ENCODE peak calls at places on chromosome 1, in five cellular contexts. U, I, Y, X and E are unnamed samples. For H3K4me1, the result is how much of the 10 kb centered on the place peaks cover.

GRCh38 chr1:84107955-84108354 is 36.1 kb upstream of the PRKACB start:
- DNase-seq in U (no peak), I (no peak), Y (no peak), X (no peak), E (no peak)

GRCh38 chr1:77876884-77877283 is 11.5 kb upstream of the NEXN start:
- DNase-seq in U (no peak), I (no peak), Y (no peak), X (peak), E (no peak)

GRCh38 chr1:234911787-234912186 is 216.8 kb downstream of the TOMM20 start:
- DNase-seq in U (no peak), I (no peak), Y (no peak), X (no peak), E (no peak)

GRCh38 chr1:2396059-2396458 is 4.4 kb downstream of the RER1 start:
- DNase-seq in U (no peak), I (no peak), Y (no peak), X (no peak), E (no peak)

GRCh38 chr1:109904105-109904817 is 6.4 kb upstream of the CSF1 start:
- DNase-seq in U (no peak), I (no peak), Y (no peak), X (no peak), E (no peak)

GRCh38 chr1:50265790-50266314 is 157.1 kb downstream of the ELAVL4 start:
- DNase-seq in U (no peak), I (no peak), Y (no peak), X (no peak), E (no peak)

GRCh38 chr1:97901017-97901658 is 19.7 kb downstream of the DPYD start:
- DNase-seq in U (no peak), I (no peak), Y (no peak), X (peak), E (no peak)

GRCh38 chr1:31588751-31589515 is 12.6 kb downstream of the TINAGL1 start:
- DNase-seq in U (no peak), I (no peak), Y (no peak), X (no peak), E (no peak)

GRCh38 chr1:68916227-68916853 is 419.5 kb upstream of the DEPDC1 start:
- DNase-seq in U (no peak), I (no peak), Y (no peak), X (peak), E (no peak)

DNA sequence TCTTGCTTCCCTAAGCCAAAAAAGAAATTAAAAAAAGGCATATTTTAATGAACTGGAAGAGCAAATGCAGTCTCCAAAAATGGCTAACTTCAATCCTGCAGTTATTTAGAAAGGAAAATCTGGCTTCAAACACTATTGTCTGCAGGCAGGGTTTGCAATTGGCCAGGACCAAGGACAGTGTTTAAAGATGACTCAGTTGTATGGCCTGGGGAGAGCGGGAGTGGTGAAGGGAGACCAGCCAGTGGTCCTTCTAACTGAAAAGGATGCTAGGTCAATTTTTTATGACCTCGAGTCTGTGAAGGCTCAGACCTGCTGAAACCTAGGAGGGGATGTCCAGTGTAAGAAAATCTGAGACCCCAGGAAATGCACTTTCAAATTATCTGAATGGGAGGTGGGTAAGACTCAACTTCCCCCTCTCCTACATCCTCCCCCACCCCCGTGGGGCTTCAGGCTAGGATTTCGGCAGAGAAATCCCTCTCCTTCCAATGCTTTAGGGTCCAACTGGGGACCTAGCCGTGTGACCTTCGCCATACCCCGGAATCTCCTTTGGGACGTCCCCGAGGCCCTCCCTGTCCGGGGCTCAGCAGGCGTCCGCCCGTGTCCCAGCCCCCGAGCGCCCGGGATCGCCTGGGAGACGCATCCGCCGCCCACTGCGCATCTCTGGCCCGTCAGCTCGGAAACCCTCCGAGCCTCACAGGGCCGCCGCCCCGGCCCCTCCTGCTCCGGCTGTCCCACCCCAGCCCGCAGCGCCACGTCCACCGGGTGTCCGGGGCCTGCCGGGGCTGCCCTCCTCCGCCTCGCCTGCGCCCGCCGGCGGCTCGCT is 587 bp upstream of the RIMKLA start:
- DNase-seq in U (peak), I (peak), Y (peak), X (peak), E (no peak)
- H3K4me1 ChIP-seq in U (under half), I (under half), Y (under half), X (under half), E (under half)

GRCh38 chr1:28986296-28986910 is 72.0 kb downstream of the EPB41 start:
- DNase-seq in U (peak), I (no peak), Y (no peak), X (no peak), E (peak)
- H2AFZ ChIP-seq in U (no peak), I (no peak), Y (no peak), X (no peak), E (no peak)

GRCh38 chr1:231814031-231814430 is 187.4 kb downstream of the DISC1 start:
- DNase-seq in U (no peak), I (no peak), Y (no peak), X (no peak), E (no peak)

GRCh38 chr1:231814536-231814935 is 187.9 kb downstream of the DISC1 start:
- DNase-seq in U (no peak), I (no peak), Y (no peak), X (no peak), E (no peak)

GRCh38 chr1:231817813-231818212 is 191.2 kb downstream of the DISC1 start:
- DNase-seq in U (no peak), I (no peak), Y (no peak), X (peak), E (no peak)

DNA sequence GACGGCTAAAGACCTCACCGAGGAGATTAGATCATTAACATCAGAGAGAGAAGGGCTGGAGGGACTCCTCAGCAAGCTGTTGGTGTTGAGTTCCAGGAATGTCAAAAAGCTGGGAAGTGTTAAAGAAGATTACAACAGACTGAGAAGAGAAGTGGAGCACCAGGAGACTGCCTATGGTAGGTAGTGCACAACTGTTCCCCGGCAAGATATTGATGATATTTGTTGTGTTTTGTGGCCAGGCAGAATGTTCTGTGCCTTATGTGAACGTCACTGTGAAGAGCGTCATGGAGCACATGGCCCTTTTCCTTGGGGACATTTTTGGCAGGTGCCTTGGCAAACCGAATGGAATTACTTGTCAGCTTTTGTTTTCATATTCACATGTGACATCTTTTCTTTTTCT is 191.8 kb downstream of the DISC1 start:
- DNase-seq in U (no peak), I (no peak), Y (no peak), X (no peak), E (no peak)
- H3K4me2 ChIP-seq in U (no peak), I (no peak), Y (no peak), X (no peak), E (no peak)

GRCh38 chr1:11502516-11502915 is 23.6 kb downstream of the DISP3 start:
- DNase-seq in U (no peak), I (no peak), Y (no peak), X (no peak), E (no peak)
- H3K4me1 ChIP-seq in U (under half), I (under half), Y (under half), X (under half), E (under half)

GRCh38 chr1:47444317-47444577 is 6.4 kb downstream of the FOXD2 start:
- DNase-seq in U (no peak), I (no peak), Y (no peak), X (no peak), E (no peak)
- H2AFZ ChIP-seq in U (no peak), I (no peak), Y (peak), X (no peak), E (no peak)

DNA sequence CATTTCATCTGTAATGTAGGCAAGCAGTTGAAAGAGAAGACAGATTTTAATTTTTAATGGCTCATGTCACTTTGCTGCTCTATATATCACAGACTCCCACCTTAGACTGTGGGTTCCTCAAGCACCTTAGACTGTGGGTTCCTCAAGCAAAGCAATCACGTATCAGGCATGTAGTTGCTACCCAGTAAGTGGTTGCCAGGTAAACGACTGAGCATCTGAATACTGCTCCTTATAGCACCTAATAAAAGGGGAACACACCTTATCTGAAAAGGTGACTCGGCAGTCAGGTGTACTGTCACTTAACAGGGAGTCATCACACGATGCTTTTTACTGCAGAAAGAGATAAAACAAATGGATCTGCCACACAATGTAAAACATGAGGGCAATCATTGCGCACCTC is 92.5 kb upstream of the LPGAT1 start:
- DNase-seq in U (no peak), I (no peak), Y (no peak), X (no peak), E (no peak)
- H3K4me2 ChIP-seq in U (no peak), I (no peak), Y (no peak), X (no peak), E (no peak)

GRCh38 chr1:220385158-220385557 is 112.9 kb upstream of the RAB3GAP2 start:
- DNase-seq in U (no peak), I (no peak), Y (no peak), X (no peak), E (no peak)
- H3K4me1 ChIP-seq in U (under half), I (under half), Y (under half), X (under half), E (under half)